ENCODE peak calls at places on chromosomes 11 and 22, in seven cellular contexts. I, W, A, F, H, T and Z are unnamed samples.

GRCh38 chr11:108887436-108888238 is 222.8 kb downstream of the DDX10 start:
- DNase-seq in I (no peak), W (no peak), A (no peak), F (no peak), H (no peak), T (no peak), Z (peak)

GRCh38 chr11:67434395-67434881 is 3.0 kb downstream of the PTPRCAP start:
- DNase-seq in I (no peak), W (no peak), A (no peak), F (no peak), H (no peak), T (no peak), Z (no peak)

GRCh38 chr11:75919525-75919924 is 104.5 kb downstream of the UVRAG start:
- DNase-seq in I (no peak), W (peak), A (no peak), F (no peak), H (no peak), T (no peak), Z (no peak)

GRCh38 chr22:19891350-19892248 is 36.9 kb upstream of the GNB1L start:
- DNase-seq in I (peak), W (peak), A (peak), F (peak), H (peak), T (peak), Z (peak)

GRCh38 chr11:15695096-15695721 is 580.5 kb downstream of the INSC start:
- DNase-seq in I (peak), W (no peak), A (no peak), F (no peak), H (no peak), T (no peak), Z (peak)

GRCh38 chr11:63502252-63502820 is 3.5 kb upstream of the LGALS12 start:
- DNase-seq in I (peak), W (no peak), A (no peak), F (no peak), H (no peak), T (no peak), Z (no peak)

GRCh38 chr11:70111269-70112016 is 33.3 kb downstream of the ANO1 start:
- DNase-seq in I (peak), W (peak), A (no peak), F (no peak), H (peak), T (no peak), Z (no peak)

GRCh38 chr11:326842-327580 is 6.4 kb upstream of the IFITM3 start:
- DNase-seq in I (no peak), W (peak), A (no peak), F (no peak), H (peak), T (no peak), Z (no peak)

GRCh38 chr11:46208803-46209202 is 68.7 kb upstream of the CREB3L1 start:
- DNase-seq in I (no peak), W (no peak), A (no peak), F (no peak), H (no peak), T (no peak), Z (no peak)

GRCh38 chr11:76380161-76380976 is 563 bp downstream of the THAP12 start:
- DNase-seq in I (peak), W (peak), A (peak), F (peak), H (peak), T (no peak), Z (no peak)

GRCh38 chr11:898540-899190 is 11.9 kb downstream of the CHID1 start:
- DNase-seq in I (peak), W (no peak), A (no peak), F (no peak), H (peak), T (no peak), Z (peak)

GRCh38 chr22:19882446-19883381 is 28.0 kb upstream of the GNB1L start:
- DNase-seq in I (no peak), W (no peak), A (peak), F (no peak), H (no peak), T (no peak), Z (no peak)

GRCh38 chr22:29617922-29618629 is 14.6 kb downstream of the NF2 start:
- DNase-seq in I (no peak), W (peak), A (no peak), F (no peak), H (peak), T (no peak), Z (no peak)

GRCh38 chr11:118592616-118593367 is 14.6 kb upstream of the PHLDB1 start:
- DNase-seq in I (no peak), W (no peak), A (no peak), F (no peak), H (peak), T (no peak), Z (no peak)

GRCh38 chr11:102833731-102834130 is 9.7 kb downstream of the MMP3 start:
- DNase-seq in I (no peak), W (no peak), A (no peak), F (no peak), H (no peak), T (no peak), Z (no peak)

GRCh38 chr11:1762537-1763302 is 1.0 kb downstream of the CTSD start:
- DNase-seq in I (no peak), W (no peak), A (no peak), F (no peak), H (no peak), T (no peak), Z (no peak)

GRCh38 chr11:33734441-33735165 is 1.6 kb downstream of the CD59 start:
- DNase-seq in I (no peak), W (no peak), A (no peak), F (no peak), H (peak), T (no peak), Z (no peak)

GRCh38 chr11:124747406-124748099 is 4.5 kb downstream of the VSIG2 start:
- DNase-seq in I (no peak), W (no peak), A (no peak), F (no peak), H (no peak), T (no peak), Z (no peak)

GRCh38 chr22:46931881-46932280 is 169.4 kb downstream of the TBC1D22A start:
- DNase-seq in I (no peak), W (peak), A (no peak), F (no peak), H (no peak), T (no peak), Z (no peak)

GRCh38 chr11:128467610-128468041 is 119.7 kb downstream of the ETS1 start:
- DNase-seq in I (peak), W (peak), A (no peak), F (no peak), H (peak), T (peak), Z (peak)

GRCh38 chr11:17673951-17674350 is 45.4 kb upstream of the MYOD1 start:
- DNase-seq in I (no peak), W (no peak), A (no peak), F (no peak), H (no peak), T (no peak), Z (peak)

GRCh38 chr11:76984741-76985140 is 49.5 kb upstream of the B3GNT6 start:
- DNase-seq in I (no peak), W (no peak), A (no peak), F (no peak), H (no peak), T (no peak), Z (no peak)

GRCh38 chr11:113473983-113474361 is 1.2 kb downstream of the DRD2 start:
- DNase-seq in I (no peak), W (no peak), A (no peak), F (no peak), H (no peak), T (no peak), Z (no peak)

GRCh38 chr11:80632156-80632555 is 1191.3 kb upstream of the TENM4 start:
- DNase-seq in I (peak), W (no peak), A (no peak), F (no peak), H (no peak), T (no peak), Z (no peak)
- H2BK120ac ChIP-seq in I (no peak), W (no peak), A (no peak), F (no peak), H (no peak), T (no peak), Z (no peak)

GRCh38 chr22:49944399-49944891 is 16.1 kb upstream of the PIM3 start:
- DNase-seq in I (no peak), W (no peak), A (no peak), F (no peak), H (no peak), T (no peak), Z (no peak)

GRCh38 chr22:49943771-49944398 is 16.7 kb upstream of the PIM3 start:
- DNase-seq in I (no peak), W (no peak), A (no peak), F (no peak), H (no peak), T (no peak), Z (no peak)

GRCh38 chr22:49943405-49943765 is 17.2 kb upstream of the PIM3 start:
- DNase-seq in I (no peak), W (no peak), A (no peak), F (no peak), H (no peak), T (no peak), Z (no peak)

GRCh38 chr22:49941507-49942316 is 18.9 kb upstream of the PIM3 start:
- DNase-seq in I (no peak), W (no peak), A (no peak), F (no peak), H (no peak), T (no peak), Z (no peak)

GRCh38 chr22:49942565-49943404 is 17.8 kb upstream of the PIM3 start:
- DNase-seq in I (no peak), W (no peak), A (peak), F (no peak), H (no peak), T (no peak), Z (no peak)
- H3K4me2 ChIP-seq in I (no peak), W (no peak), A (no peak), F (no peak), H (no peak), T (no peak), Z (no peak)

GRCh38 chr11:85923455-85923854 is 68.3 kb downstream of the CCDC83 start:
- DNase-seq in I (no peak), W (no peak), A (no peak), F (no peak), H (no peak), T (no peak), Z (no peak)
- H3K4ac ChIP-seq in I (no peak), W (no peak), A (no peak), F (no peak), H (no peak), T (no peak), Z (no peak)

GRCh38 chr11:20026629-20027545 is 133.4 kb downstream of the DBX1 start:
- DNase-seq in I (peak), W (no peak), A (peak), F (no peak), H (no peak), T (peak), Z (peak)
- H2BK120ac ChIP-seq in I (no peak), W (no peak), A (no peak), F (no peak), H (no peak), T (no peak), Z (peak)